ENCODE peak calls at places on chromosomes 4 and X, in eight cellular contexts. V, B, U, T, O, C, X and S are unnamed samples.

GRCh38 chrX:115226929-115227328 is 7.0 kb downstream of the LRCH2 start:
- DNase-seq in V (peak; percentile 7), B (peak; percentile 36), U (peak; percentile 33), T (no peak), O (peak; percentile 19), C (no peak), X (peak; percentile 48), S (no peak)

GRCh38 chrX:84046403-84046984 is 141.5 kb downstream of the RPS6KA6 start:
- DNase-seq in V (peak; percentile 5), B (peak; percentile 27), U (peak; percentile 14), T (no peak), O (peak; percentile 46), C (no peak), X (peak; percentile 28), S (no peak)

GRCh38 chr4:40515037-40515397 is 114.6 kb downstream of the RBM47 start:
- DNase-seq in V (no peak), B (peak; percentile 70), U (no peak), T (no peak), O (peak; percentile 13), C (no peak), X (no peak), S (no peak)

GRCh38 chr4:113052379-113052951 is 3.0 kb downstream of the ANK2 start:
- DNase-seq in V (peak; percentile 18), B (peak; percentile 79), U (peak; percentile 60), T (no peak), O (peak; percentile 3), C (no peak), X (peak; percentile 79), S (no peak)

GRCh38 chr4:56311299-56311975 is 75.9 kb downstream of the AASDH start:
- DNase-seq in V (no peak), B (no peak), U (no peak), T (no peak), O (no peak), C (no peak), X (no peak), S (no peak)

GRCh38 chr4:11073621-11074051 is 355.1 kb downstream of the HS3ST1 start:
- DNase-seq in V (peak; percentile 5), B (no peak), U (peak; percentile 15), T (no peak), O (peak; percentile 98), C (peak; percentile 62), X (no peak), S (no peak)

GRCh38 chrX:28391528-28391927 is 195.7 kb upstream of the IL1RAPL1 start:
- DNase-seq in V (no peak), B (no peak), U (peak; percentile 0), T (no peak), O (peak; percentile 21), C (no peak), X (no peak), S (no peak)

GRCh38 chr4:4411906-4412305 is 25.0 kb downstream of the NSG1 start:
- DNase-seq in V (no peak), B (no peak), U (no peak), T (no peak), O (no peak), C (no peak), X (no peak), S (no peak)

GRCh38 chr4:120829113-120829831 is 93.3 kb downstream of the PRDM5 start:
- DNase-seq in V (no peak), B (no peak), U (peak; percentile 74), T (no peak), O (peak; percentile 31), C (no peak), X (no peak), S (no peak)

GRCh38 chr4:74758521-74758920 is 35.8 kb downstream of the BTC start:
- DNase-seq in V (no peak), B (no peak), U (no peak), T (no peak), O (no peak), C (no peak), X (no peak), S (no peak)

GRCh38 chrX:23699636-23700194 is 32.4 kb downstream of the PRDX4 start:
- DNase-seq in V (no peak), B (no peak), U (peak; percentile 34), T (no peak), O (peak; percentile 62), C (no peak), X (no peak), S (no peak)

GRCh38 chr4:71872767-71873422 is 89.0 kb upstream of the GC start:
- DNase-seq in V (no peak), B (no peak), U (no peak), T (no peak), O (no peak), C (no peak), X (no peak), S (no peak)

GRCh38 chr4:2046031-2046961 is 12.8 kb upstream of the NAT8L start:
- DNase-seq in V (no peak), B (no peak), U (no peak), T (peak; percentile 45), O (no peak), C (no peak), X (no peak), S (no peak)

GRCh38 chr4:130646886-130647285 is 1550.9 kb downstream of the C4orf33 start:
- DNase-seq in V (no peak), B (peak; percentile 1), U (no peak), T (no peak), O (no peak), C (no peak), X (no peak), S (no peak)

GRCh38 chrX:38220024-38220935 is at the start of gene SRPX:
- DNase-seq in V (no peak), B (peak; percentile 54), U (no peak), T (peak; percentile 59), O (peak; percentile 66), C (peak; percentile 30), X (peak; percentile 17), S (no peak)

GRCh38 chrX:134388161-134389109 is 71.5 kb upstream of the HPRT1 start:
- DNase-seq in V (no peak), B (no peak), U (no peak), T (no peak), O (no peak), C (no peak), X (peak; percentile 65), S (peak; percentile 52)

GRCh38 chrX:129763666-129764065 is 16.1 kb upstream of the SASH3 start:
- DNase-seq in V (no peak), B (no peak), U (no peak), T (no peak), O (no peak), C (no peak), X (no peak), S (no peak)

GRCh38 chr4:48127231-48127881 is 6.7 kb downstream of the TXK start:
- DNase-seq in V (no peak), B (no peak), U (no peak), T (no peak), O (peak; percentile 6), C (no peak), X (no peak), S (no peak)
- H3K4me3 ChIP-seq in V (no peak overlapping the region), B (no peak overlapping the region), U (peak overlapping the region; percentile 18), T (peak overlapping the region; percentile 27), O (no peak overlapping the region), C (peak overlapping the region; percentile 47), X (no peak overlapping the region), S (no peak overlapping the region)

DNA sequence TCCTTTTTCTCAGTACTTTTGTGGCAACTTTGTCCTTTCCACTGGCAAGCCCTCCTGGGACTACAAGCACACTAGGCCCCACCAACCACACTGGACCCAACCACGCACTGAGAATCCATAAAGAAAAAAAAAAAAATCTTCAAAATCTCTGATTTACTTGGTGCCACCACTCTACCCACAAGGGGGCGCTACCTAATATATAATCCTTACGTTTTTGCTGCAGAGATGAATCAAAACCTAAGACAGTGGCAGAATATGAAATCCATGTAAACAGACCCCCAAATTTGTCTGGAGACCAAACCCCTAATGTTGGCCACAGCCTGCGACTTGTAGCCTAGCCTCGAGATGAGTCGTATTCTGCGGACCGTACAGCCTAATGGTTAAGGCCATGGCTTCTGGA is 63.5 kb upstream of the ARHGAP36 start:
- DNase-seq in V (no peak), B (no peak), U (peak; percentile 17), T (no peak), O (peak; percentile 10), C (no peak), X (peak; percentile 11), S (no peak)
- TF ChIP-seq CTCF in V (peak; percentile 31), B (peak; percentile 56), U (peak; percentile 60), T (peak; percentile 34), O (peak; percentile 35), C (peak; percentile 30), X (no peak), S (peak; percentile 54)

GRCh38 chrX:15607067-15607466 is 6.3 kb upstream of the ACE2 start:
- DNase-seq in V (no peak), B (no peak), U (no peak), T (no peak), O (no peak), C (no peak), X (no peak), S (no peak)
- H3K4me3 ChIP-seq in V (no peak overlapping the region), B (no peak overlapping the region), U (no peak overlapping the region), T (no peak overlapping the region), O (no peak overlapping the region), C (peak overlapping the region; percentile 53), X (no peak overlapping the region), S (no peak overlapping the region)

GRCh38 chrX:1480082-1480785 is 27.5 kb upstream of the ASMTL start:
- DNase-seq in V (no peak), B (no peak), U (no peak), T (peak; percentile 16), O (no peak), C (no peak), X (no peak), S (no peak)

GRCh38 chrX:1485033-1485432 is 32.3 kb upstream of the ASMTL start:
- DNase-seq in V (no peak), B (no peak), U (no peak), T (peak; percentile 29), O (no peak), C (no peak), X (no peak), S (no peak)

GRCh38 chrX:1483843-1484637 is 31.3 kb upstream of the ASMTL start:
- DNase-seq in V (no peak), B (no peak), U (no peak), T (peak; percentile 27), O (no peak), C (no peak), X (peak; percentile 81), S (no peak)

GRCh38 chrX:1484638-1485019 is 31.9 kb upstream of the ASMTL start:
- DNase-seq in V (no peak), B (no peak), U (no peak), T (no peak), O (no peak), C (no peak), X (peak; percentile 70), S (no peak)

DNA sequence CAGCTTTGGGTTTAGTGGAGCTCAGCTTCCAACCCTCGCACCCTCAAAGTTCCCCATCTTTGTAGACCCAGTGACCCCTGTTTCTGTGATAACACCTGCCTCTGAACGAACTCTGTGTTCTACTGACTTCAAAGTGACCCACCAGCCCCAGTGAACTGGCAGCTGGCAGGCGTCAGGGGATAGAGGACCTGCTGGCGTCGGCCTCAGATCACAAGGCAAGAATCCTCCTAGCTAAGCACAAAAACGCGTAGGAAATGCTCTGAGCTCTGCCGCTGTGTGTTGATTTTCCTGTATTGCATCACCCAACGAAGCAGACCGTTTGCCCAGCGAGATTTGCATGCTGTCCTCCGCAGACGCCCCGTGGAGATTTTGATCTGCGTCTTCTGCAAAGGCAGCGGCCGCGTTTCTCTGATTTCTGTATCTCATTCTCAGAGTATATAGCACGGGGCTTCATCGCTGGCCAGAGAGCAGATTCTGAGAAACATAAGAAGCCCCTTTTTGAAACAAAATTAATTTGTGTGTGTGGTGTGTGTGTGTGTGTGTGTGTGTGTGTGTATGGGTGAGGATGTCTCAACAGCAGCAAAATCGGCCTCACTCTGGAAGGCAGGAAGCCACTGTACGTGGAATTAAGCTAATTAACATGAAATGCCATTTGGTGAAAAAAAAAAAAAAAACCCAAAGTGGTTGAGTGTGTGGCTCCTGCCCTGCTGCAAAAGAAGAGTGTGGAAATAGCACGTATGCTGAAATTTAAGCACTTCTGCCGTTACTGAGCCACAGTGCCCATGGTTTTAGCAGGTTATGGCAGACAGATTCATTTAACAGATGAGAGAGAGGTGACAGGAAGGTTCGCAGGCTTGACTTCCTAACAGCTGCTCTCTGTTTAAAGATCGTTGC is 29.2 kb upstream of the ASMTL start:
- DNase-seq in V (peak; percentile 51), B (peak; percentile 44), U (peak; percentile 87), T (peak; percentile 71), O (peak; percentile 85), C (peak; percentile 43), X (peak; percentile 92), S (peak; percentile 66)
- TF ChIP-seq CTCF in V (no peak), B (no peak), U (no peak), T (peak; percentile 8), O (no peak), C (no peak), X (no peak), S (no peak)